ENCODE peak calls at places on chromosomes 16 and 17, in five cellular contexts. One of them, this sample, is unnamed. For H3K4me1, the result is how much of the 10 kb centered on the place peaks cover.

GRCh38 chr16:48622456-48623303 is 12.7 kb upstream of the N4BP1 start:
- DNase-seq in transverse colon: no peak
- DNase-seq in A549: no peak
- DNase-seq in sigmoid colon: peak
- DNase-seq in tibial nerve: no peak
- DNase-seq in this sample: peak

GRCh38 chr16:87698241-87698640 is 67.5 kb downstream of the KLHDC4 start:
- DNase-seq in transverse colon: no peak
- DNase-seq in A549: no peak
- DNase-seq in sigmoid colon: no peak
- DNase-seq in tibial nerve: no peak
- DNase-seq in this sample: no peak

GRCh38 chr17:38428643-38429371 is 543 bp downstream of the ARHGAP23 start:
- DNase-seq in transverse colon: peak
- DNase-seq in A549: peak
- DNase-seq in sigmoid colon: peak
- DNase-seq in tibial nerve: no peak
- DNase-seq in this sample: peak

GRCh38 chr16:8253718-8254117 is 336.6 kb downstream of the TMEM114 start:
- DNase-seq in transverse colon: peak
- DNase-seq in A549: no peak
- DNase-seq in sigmoid colon: no peak
- DNase-seq in tibial nerve: no peak
- DNase-seq in this sample: no peak

GRCh38 chr16:19696312-19696711 is 21.7 kb downstream of the KNOP1 start:
- DNase-seq in transverse colon: peak
- DNase-seq in A549: no peak
- DNase-seq in sigmoid colon: peak
- DNase-seq in tibial nerve: peak
- DNase-seq in this sample: peak

GRCh38 chr16:19898924-19899604 is 14.4 kb upstream of the GPRC5B start:
- DNase-seq in transverse colon: peak
- DNase-seq in A549: peak
- DNase-seq in sigmoid colon: no peak
- DNase-seq in tibial nerve: no peak
- DNase-seq in this sample: peak

GRCh38 chr16:19831678-19832077 is 53.0 kb downstream of the GPRC5B start:
- DNase-seq in transverse colon: no peak
- DNase-seq in A549: no peak
- DNase-seq in sigmoid colon: no peak
- DNase-seq in tibial nerve: no peak
- DNase-seq in this sample: no peak

GRCh38 chr17:82019905-82020873 is 2.5 kb downstream of the CENPX start:
- DNase-seq in transverse colon: peak
- DNase-seq in A549: peak
- DNase-seq in sigmoid colon: no peak
- DNase-seq in tibial nerve: no peak
- DNase-seq in this sample: peak

GRCh38 chr17:33684714-33685113 is 391.6 kb upstream of the ASIC2 start:
- DNase-seq in transverse colon: no peak
- DNase-seq in A549: no peak
- DNase-seq in sigmoid colon: no peak
- DNase-seq in tibial nerve: no peak
- DNase-seq in this sample: no peak

GRCh38 chr17:49085565-49086315 is 46.8 kb upstream of the B4GALNT2 start:
- DNase-seq in transverse colon: no peak
- DNase-seq in A549: no peak
- DNase-seq in sigmoid colon: no peak
- DNase-seq in tibial nerve: no peak
- DNase-seq in this sample: no peak

GRCh38 chr17:4502466-4503154 is 3.9 kb downstream of the SPNS2 start:
- DNase-seq in transverse colon: no peak
- DNase-seq in A549: no peak
- DNase-seq in sigmoid colon: no peak
- DNase-seq in tibial nerve: no peak
- DNase-seq in this sample: no peak

GRCh38 chr17:72603346-72604242 is 482.8 kb downstream of the SOX9 start:
- DNase-seq in transverse colon: no peak
- DNase-seq in A549: no peak
- DNase-seq in sigmoid colon: no peak
- DNase-seq in tibial nerve: peak
- DNase-seq in this sample: no peak

GRCh38 chr17:73189417-73190099 is 3.3 kb upstream of the COG1 start:
- DNase-seq in transverse colon: no peak
- DNase-seq in A549: peak
- DNase-seq in sigmoid colon: no peak
- DNase-seq in tibial nerve: no peak
- DNase-seq in this sample: peak

GRCh38 chr17:16486373-16487250 is 5.4 kb downstream of the LRRC75A start:
- DNase-seq in transverse colon: peak
- DNase-seq in A549: no peak
- DNase-seq in sigmoid colon: peak
- DNase-seq in tibial nerve: peak
- DNase-seq in this sample: peak

GRCh38 chr17:50925296-50925891 is 59.2 kb upstream of the TOB1 start:
- DNase-seq in transverse colon: no peak
- DNase-seq in A549: no peak
- DNase-seq in sigmoid colon: no peak
- DNase-seq in tibial nerve: no peak
- DNase-seq in this sample: no peak

GRCh38 chr17:42190491-42191180 is 3.7 kb downstream of the GHDC start:
- DNase-seq in transverse colon: no peak
- DNase-seq in A549: no peak
- DNase-seq in sigmoid colon: no peak
- DNase-seq in tibial nerve: no peak
- DNase-seq in this sample: no peak

GRCh38 chr17:19004601-19005441 is at the start of gene FAM83G:
- DNase-seq in transverse colon: peak
- DNase-seq in A549: peak
- DNase-seq in sigmoid colon: peak
- DNase-seq in tibial nerve: peak
- DNase-seq in this sample: peak

GRCh38 chr17:15456972-15457722 is 10.3 kb downstream of the CDRT4 start:
- DNase-seq in transverse colon: peak
- DNase-seq in A549: no peak
- DNase-seq in sigmoid colon: peak
- DNase-seq in tibial nerve: peak
- DNase-seq in this sample: no peak

GRCh38 chr16:66159987-66160386 is 206.5 kb upstream of the CDH5 start:
- DNase-seq in transverse colon: no peak
- DNase-seq in A549: no peak
- DNase-seq in sigmoid colon: no peak
- DNase-seq in tibial nerve: no peak
- DNase-seq in this sample: no peak

GRCh38 chr16:5644132-5644531 is 546.5 kb upstream of the EEF2KMT start:
- DNase-seq in transverse colon: no peak
- DNase-seq in A549: no peak
- DNase-seq in sigmoid colon: no peak
- DNase-seq in tibial nerve: no peak
- DNase-seq in this sample: no peak

GRCh38 chr17:7834554-7834890 is 505 bp downstream of the KDM6B start:
- DNase-seq in transverse colon: peak
- DNase-seq in A549: peak
- DNase-seq in sigmoid colon: peak
- DNase-seq in tibial nerve: peak
- DNase-seq in this sample: peak

GRCh38 chr17:4235372-4236279 is 28.2 kb downstream of the ANKFY1 start:
- DNase-seq in transverse colon: no peak
- DNase-seq in A549: no peak
- DNase-seq in sigmoid colon: no peak
- DNase-seq in tibial nerve: no peak
- DNase-seq in this sample: no peak

GRCh38 chr16:28834349-28834748 is 11.6 kb downstream of the ATXN2L start:
- DNase-seq in transverse colon: no peak
- DNase-seq in A549: no peak
- DNase-seq in sigmoid colon: no peak
- DNase-seq in tibial nerve: no peak
- DNase-seq in this sample: no peak

GRCh38 chr16:28837672-28838557 is 8.2 kb downstream of the TUFM start:
- DNase-seq in transverse colon: no peak
- DNase-seq in A549: no peak
- DNase-seq in sigmoid colon: no peak
- DNase-seq in tibial nerve: no peak
- DNase-seq in this sample: no peak

GRCh38 chr16:28836761-28837064 is 9.4 kb downstream of the TUFM start:
- DNase-seq in transverse colon: no peak
- DNase-seq in A549: no peak
- DNase-seq in sigmoid colon: no peak
- DNase-seq in tibial nerve: no peak
- DNase-seq in this sample: no peak

GRCh38 chr16:28835864-28836760 is 10.0 kb downstream of the TUFM start:
- DNase-seq in transverse colon: no peak
- DNase-seq in A549: no peak
- DNase-seq in sigmoid colon: no peak
- DNase-seq in tibial nerve: no peak
- DNase-seq in this sample: no peak

GRCh38 chr16:28834873-28835863 is 11.0 kb downstream of the TUFM start:
- DNase-seq in transverse colon: no peak
- DNase-seq in A549: no peak
- DNase-seq in sigmoid colon: no peak
- DNase-seq in tibial nerve: no peak
- DNase-seq in this sample: no peak
- H3K4me1 ChIP-seq in transverse colon: under half
- H3K4me1 ChIP-seq in A549: under half
- H3K4me1 ChIP-seq in sigmoid colon: under half
- H3K4me1 ChIP-seq in tibial nerve: under half
- H3K4me1 ChIP-seq in this sample: under half

DNA sequence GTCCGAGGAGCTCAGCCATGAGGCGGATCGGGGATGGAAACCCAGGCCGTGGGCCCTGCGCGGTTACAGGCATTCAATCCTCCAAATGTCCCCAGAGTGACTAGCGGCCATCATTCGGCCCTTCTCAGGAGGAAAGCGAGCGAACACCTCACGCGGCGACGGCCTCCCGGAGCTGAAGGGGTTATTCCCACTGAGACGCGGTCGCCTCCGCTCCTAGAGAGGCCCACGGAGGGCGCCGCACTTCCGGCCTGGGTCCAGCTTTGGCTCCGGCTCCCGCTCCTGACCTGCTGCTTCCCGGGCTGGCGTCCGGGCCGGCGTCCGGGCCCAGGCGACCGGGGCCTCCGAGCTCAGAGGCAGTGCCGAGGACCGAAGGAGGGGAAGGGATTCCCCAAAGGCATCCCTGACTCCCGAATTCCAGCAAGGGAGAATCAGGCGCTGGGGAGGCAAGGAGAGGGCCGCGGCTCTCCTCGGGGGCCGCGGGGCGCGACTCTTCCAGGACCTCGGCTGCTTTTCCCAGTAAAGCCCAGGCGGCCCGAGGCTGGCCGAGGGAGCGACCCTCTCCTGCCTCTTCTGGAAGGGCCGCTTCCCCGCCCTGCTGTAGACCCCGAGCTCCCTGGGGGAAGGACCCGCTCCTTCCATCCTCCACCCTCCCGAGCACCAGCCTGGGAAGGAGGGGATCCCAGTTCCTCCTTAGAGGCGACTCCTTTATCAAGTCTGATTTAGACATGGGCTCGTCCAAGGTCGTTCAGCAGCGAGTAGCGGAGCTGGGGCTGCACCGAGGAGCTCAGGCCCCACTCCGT is 18.6 kb upstream of the ZNF629 start:
- DNase-seq in transverse colon: peak
- DNase-seq in A549: peak
- DNase-seq in sigmoid colon: peak
- DNase-seq in tibial nerve: peak
- DNase-seq in this sample: peak
- TF ChIP-seq EP300 in transverse colon: no peak
- TF ChIP-seq EP300 in A549: no peak
- TF ChIP-seq EP300 in sigmoid colon: no peak
- TF ChIP-seq EP300 in tibial nerve: peak
- TF ChIP-seq EP300 in this sample: no peak

GRCh38 chr17:67992541-67993152 is 3.6 kb downstream of the C17orf58 start:
- DNase-seq in transverse colon: no peak
- DNase-seq in A549: no peak
- DNase-seq in sigmoid colon: no peak
- DNase-seq in tibial nerve: no peak
- DNase-seq in this sample: no peak

GRCh38 chr17:67994827-67995567 is 1.3 kb downstream of the C17orf58 start:
- DNase-seq in transverse colon: no peak
- DNase-seq in A549: peak
- DNase-seq in sigmoid colon: no peak
- DNase-seq in tibial nerve: no peak
- DNase-seq in this sample: peak

GRCh38 chr17:67995568-67996191 is 589 bp downstream of the C17orf58 start:
- DNase-seq in transverse colon: peak
- DNase-seq in A549: peak
- DNase-seq in sigmoid colon: peak
- DNase-seq in tibial nerve: no peak
- DNase-seq in this sample: peak

GRCh38 chr17:67993153-67993997 is 2.9 kb downstream of the C17orf58 start:
- DNase-seq in transverse colon: peak
- DNase-seq in A549: peak
- DNase-seq in sigmoid colon: peak
- DNase-seq in tibial nerve: peak
- DNase-seq in this sample: peak

DNA sequence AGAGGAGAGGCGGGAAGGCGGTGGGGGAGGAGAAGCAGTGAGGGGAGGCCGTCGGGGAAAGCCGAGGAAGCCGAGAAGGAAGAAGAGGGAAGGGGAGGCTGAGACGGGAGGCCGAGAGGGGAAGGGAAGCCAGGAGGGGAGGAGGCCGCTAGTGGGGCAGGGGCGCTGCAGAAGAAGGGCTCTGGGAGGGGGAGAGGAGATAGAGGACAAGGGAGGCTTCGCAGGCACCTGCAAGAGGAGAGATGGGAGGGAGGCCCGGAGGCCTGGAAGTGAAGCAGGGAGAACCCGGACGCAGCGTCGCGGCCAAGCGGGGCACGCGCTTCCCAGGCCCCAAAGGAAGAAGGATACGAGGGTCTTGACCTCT is 2.3 kb downstream of the C17orf58 start:
- DNase-seq in transverse colon: no peak
- DNase-seq in A549: peak
- DNase-seq in sigmoid colon: no peak
- DNase-seq in tibial nerve: no peak
- DNase-seq in this sample: no peak
- H3K4me1 ChIP-seq in transverse colon: under half
- H3K4me1 ChIP-seq in A549: under half
- H3K4me1 ChIP-seq in sigmoid colon: under half
- H3K4me1 ChIP-seq in tibial nerve: under half
- H3K4me1 ChIP-seq in this sample: under half

GRCh38 chr16:53517851-53518250 is 14.8 kb upstream of the AKTIP start:
- DNase-seq in transverse colon: no peak
- DNase-seq in A549: no peak
- DNase-seq in sigmoid colon: no peak
- DNase-seq in tibial nerve: no peak
- DNase-seq in this sample: no peak

GRCh38 chr16:53518550-53519416 is 15.8 kb upstream of the AKTIP start:
- DNase-seq in transverse colon: peak
- DNase-seq in A549: no peak
- DNase-seq in sigmoid colon: no peak
- DNase-seq in tibial nerve: no peak
- DNase-seq in this sample: peak

GRCh38 chr16:53515811-53516210 is 12.8 kb upstream of the AKTIP start:
- DNase-seq in transverse colon: no peak
- DNase-seq in A549: no peak
- DNase-seq in sigmoid colon: peak
- DNase-seq in tibial nerve: no peak
- DNase-seq in this sample: no peak

GRCh38 chr16:53511403-53512280 is 8.6 kb upstream of the AKTIP start:
- DNase-seq in transverse colon: no peak
- DNase-seq in A549: no peak
- DNase-seq in sigmoid colon: no peak
- DNase-seq in tibial nerve: no peak
- DNase-seq in this sample: no peak

GRCh38 chr16:53515259-53515658 is 12.2 kb upstream of the AKTIP start:
- DNase-seq in transverse colon: no peak
- DNase-seq in A549: no peak
- DNase-seq in sigmoid colon: peak
- DNase-seq in tibial nerve: no peak
- DNase-seq in this sample: no peak
- TF ChIP-seq EP300 in transverse colon: no peak
- TF ChIP-seq EP300 in A549: no peak
- TF ChIP-seq EP300 in sigmoid colon: no peak
- TF ChIP-seq EP300 in tibial nerve: no peak
- TF ChIP-seq EP300 in this sample: no peak

This sample was measured in stomach.